ENCODE peak calls at places on chromosomes 6 and 20, in five cellular contexts. One of them, this sample, is unnamed.

GRCh38 chr20:51373713-51374481 is 168.6 kb downstream of the NFATC2 start:
- DNase-seq in adrenal gland: peak; percentile 30
- DNase-seq in IMR-90: no peak
- DNase-seq in HepG2: no peak
- DNase-seq in tibial nerve: no peak
- DNase-seq in this sample: no peak

GRCh38 chr6:170273191-170273590 is 17.7 kb downstream of the DLL1 start:
- DNase-seq in tibial nerve: no peak
- DNase-seq in HepG2: no peak
- DNase-seq in adrenal gland: no peak
- DNase-seq in IMR-90: no peak
- DNase-seq in this sample: no peak

GRCh38 chr6:128432394-128432793 is 88.0 kb downstream of the PTPRK start:
- DNase-seq in IMR-90: peak; percentile 74
- DNase-seq in tibial nerve: no peak
- DNase-seq in HepG2: no peak
- DNase-seq in adrenal gland: no peak
- DNase-seq in this sample: no peak

GRCh38 chr20:10228330-10228729 is 9.7 kb downstream of the SNAP25 start:
- DNase-seq in HepG2: peak; percentile 61
- DNase-seq in IMR-90: no peak
- DNase-seq in tibial nerve: no peak
- DNase-seq in adrenal gland: no peak
- DNase-seq in this sample: no peak

GRCh38 chr6:148064406-148065134 is 278.1 kb upstream of the SASH1 start:
- DNase-seq in adrenal gland: no peak
- DNase-seq in IMR-90: peak; percentile 27
- DNase-seq in HepG2: no peak
- DNase-seq in tibial nerve: no peak
- DNase-seq in this sample: no peak

GRCh38 chr6:36267731-36268477 is 2.0 kb upstream of the PNPLA1 start:
- DNase-seq in IMR-90: no peak
- DNase-seq in adrenal gland: no peak
- DNase-seq in tibial nerve: no peak
- DNase-seq in HepG2: no peak
- DNase-seq in this sample: no peak

GRCh38 chr6:138267971-138268895 is 49.9 kb upstream of the PBOV1 start:
- DNase-seq in tibial nerve: no peak
- DNase-seq in HepG2: peak; percentile 24
- DNase-seq in IMR-90: no peak
- DNase-seq in adrenal gland: no peak
- DNase-seq in this sample: no peak

GRCh38 chr6:132907915-132908314 is 93.5 kb downstream of the RPS12 start:
- DNase-seq in HepG2: no peak
- DNase-seq in adrenal gland: no peak
- DNase-seq in tibial nerve: no peak
- DNase-seq in IMR-90: peak; percentile 93
- DNase-seq in this sample: no peak

GRCh38 chr20:38873050-38873581 is 53.1 kb upstream of the FAM83D start:
- DNase-seq in adrenal gland: peak; percentile 6
- DNase-seq in tibial nerve: no peak
- DNase-seq in HepG2: no peak
- DNase-seq in IMR-90: no peak
- DNase-seq in this sample: no peak

GRCh38 chr6:158560787-158561246 is 926 bp downstream of the TMEM181 start:
- DNase-seq in HepG2: no peak
- DNase-seq in IMR-90: no peak
- DNase-seq in adrenal gland: peak; percentile 24
- DNase-seq in tibial nerve: no peak
- DNase-seq in this sample: peak; percentile 69

GRCh38 chr6:158559338-158559894 is 475 bp upstream of the TMEM181 start:
- DNase-seq in adrenal gland: no peak
- DNase-seq in tibial nerve: no peak
- DNase-seq in IMR-90: no peak
- DNase-seq in HepG2: no peak
- DNase-seq in this sample: no peak

GRCh38 chr6:158558415-158559306 is 1.2 kb upstream of the TMEM181 start:
- DNase-seq in IMR-90: no peak
- DNase-seq in tibial nerve: no peak
- DNase-seq in adrenal gland: no peak
- DNase-seq in HepG2: no peak
- DNase-seq in this sample: no peak

GRCh38 chr6:158561247-158561884 is 1.5 kb downstream of the TMEM181 start:
- DNase-seq in adrenal gland: no peak
- DNase-seq in tibial nerve: no peak
- DNase-seq in HepG2: no peak
- DNase-seq in IMR-90: no peak
- DNase-seq in this sample: no peak

GRCh38 chr6:158559895-158560786 is at the start of gene TMEM181:
- DNase-seq in tibial nerve: peak; percentile 58
- DNase-seq in adrenal gland: peak; percentile 85
- DNase-seq in IMR-90: peak; percentile 80
- DNase-seq in HepG2: peak; percentile 69
- DNase-seq in this sample: peak; percentile 93
- TF ChIP-seq POLR2A in tibial nerve: peak; percentile 64
- TF ChIP-seq POLR2A in adrenal gland: peak; percentile 68
- TF ChIP-seq POLR2A in IMR-90: peak; percentile 82
- TF ChIP-seq POLR2A in HepG2: peak; percentile 58
- TF ChIP-seq POLR2A in this sample: peak; percentile 77

DNA sequence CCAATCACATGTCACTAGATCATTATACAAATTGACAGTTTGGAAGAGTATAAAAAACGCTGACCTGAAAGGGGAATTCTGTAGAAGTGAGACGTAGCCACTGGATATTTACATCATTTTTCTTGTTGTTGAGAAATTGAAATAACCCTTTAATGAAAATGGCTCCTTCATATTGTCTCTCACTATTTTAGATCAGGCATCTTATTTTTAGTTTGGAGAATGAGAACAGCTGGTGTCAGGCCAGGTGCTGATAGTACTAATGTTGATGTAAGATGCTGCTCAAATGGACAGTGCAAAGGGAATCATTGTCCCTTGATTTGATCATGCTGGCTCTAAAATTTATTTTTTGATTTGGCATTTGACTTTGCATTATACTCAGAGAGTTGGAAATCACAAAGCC is 17.4 kb downstream of the NKAIN2 start:
- DNase-seq in adrenal gland: no peak
- DNase-seq in HepG2: no peak
- DNase-seq in tibial nerve: no peak
- DNase-seq in IMR-90: no peak
- DNase-seq in this sample: no peak
- H3K4me3 ChIP-seq in adrenal gland: no peak overlapping the region
- H3K4me3 ChIP-seq in HepG2: no peak overlapping the region
- H3K4me3 ChIP-seq in tibial nerve: no peak overlapping the region
- H3K4me3 ChIP-seq in IMR-90: no peak overlapping the region
- H3K4me3 ChIP-seq in this sample: no peak overlapping the region

DNA sequence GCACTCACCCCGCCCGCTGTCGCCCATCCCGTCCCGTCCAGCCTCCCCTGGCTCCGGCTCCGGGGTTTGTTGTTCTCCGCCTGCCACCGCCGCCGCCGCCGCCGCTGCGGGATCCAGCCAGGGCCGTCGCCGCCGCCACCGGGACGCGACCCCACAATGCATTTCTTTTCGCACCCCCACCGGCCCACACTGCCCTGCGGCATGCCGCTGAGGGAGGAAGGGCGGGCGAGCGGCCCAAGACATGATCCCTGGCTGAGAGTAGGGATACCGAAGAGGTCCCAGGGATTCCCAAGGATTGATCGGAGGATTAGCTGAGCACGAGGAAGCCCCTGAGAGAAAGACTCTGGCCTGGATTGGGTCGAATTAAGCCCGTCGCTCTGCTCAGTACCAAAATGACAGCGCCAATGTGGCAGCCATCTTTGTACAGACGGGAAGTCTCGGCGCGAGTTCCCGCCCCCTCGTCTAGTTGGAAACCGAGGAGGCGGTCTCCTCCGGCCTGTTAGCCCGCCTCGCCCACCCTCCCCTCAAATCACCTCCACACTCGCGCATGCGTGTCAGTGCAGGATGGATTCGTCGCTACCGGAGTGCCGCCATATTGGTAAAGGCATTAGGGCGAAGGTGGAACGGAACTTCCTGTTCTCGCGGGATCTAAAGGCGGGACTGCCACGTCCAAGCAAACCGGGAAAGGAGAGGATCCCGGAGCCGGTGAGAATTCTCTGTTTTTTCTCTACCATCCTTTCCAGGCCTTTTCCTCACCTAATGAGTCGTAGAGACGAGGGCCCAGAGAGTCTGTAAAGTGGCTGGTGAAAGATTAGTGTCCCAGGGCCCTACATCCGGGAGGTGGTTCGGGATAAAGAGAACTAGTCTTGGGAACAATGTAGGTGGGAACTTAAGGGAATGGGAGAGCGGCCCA is at the start of the genes RXRB and SLC39A7:
- DNase-seq in adrenal gland: peak; percentile 100
- DNase-seq in IMR-90: peak; percentile 99
- DNase-seq in HepG2: peak; percentile 100
- DNase-seq in tibial nerve: peak; percentile 99
- DNase-seq in this sample: peak; percentile 99
- TF ChIP-seq POLR2A in adrenal gland: peak; percentile 73
- TF ChIP-seq POLR2A in IMR-90: peak; percentile 92
- TF ChIP-seq POLR2A in HepG2: peak; percentile 90
- TF ChIP-seq POLR2A in tibial nerve: peak; percentile 60
- TF ChIP-seq POLR2A in this sample: peak; percentile 85

DNA sequence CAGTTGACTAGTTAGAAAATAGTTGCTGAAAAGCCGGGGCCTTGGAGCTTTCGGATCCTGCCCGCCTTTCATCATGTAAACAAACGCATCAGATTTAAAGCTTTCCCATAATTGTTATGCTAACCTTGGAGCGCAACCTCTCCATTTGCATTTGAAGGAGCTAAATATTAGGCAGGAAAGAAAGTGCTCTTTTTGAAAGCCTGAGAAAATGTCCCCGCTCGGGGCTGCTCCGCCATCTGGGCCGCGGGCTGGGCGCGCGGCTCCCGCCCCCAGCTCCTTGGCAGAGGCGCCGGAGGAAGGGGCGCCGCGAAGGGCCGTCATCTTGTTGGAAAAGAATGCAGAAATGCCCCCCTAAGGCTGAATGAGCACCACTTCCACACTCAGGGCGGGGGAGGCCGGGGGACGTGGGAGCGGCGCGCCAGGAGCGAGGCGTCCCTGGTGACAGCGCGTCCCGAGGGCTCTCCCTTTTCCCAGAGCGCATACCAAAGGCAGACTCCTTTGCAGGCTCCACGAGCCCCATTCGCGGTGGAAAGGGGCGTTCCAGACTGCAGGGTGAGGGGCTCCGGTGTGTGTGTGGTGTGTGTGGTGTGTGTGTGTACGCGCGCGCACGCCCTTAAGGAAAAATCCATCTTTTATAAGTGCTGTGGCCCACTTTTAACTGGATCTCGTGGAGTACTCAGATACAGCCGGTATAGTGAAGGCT is 145.6 kb upstream of the ID4 start:
- DNase-seq in HepG2: no peak
- DNase-seq in IMR-90: no peak
- DNase-seq in tibial nerve: no peak
- DNase-seq in adrenal gland: no peak
- DNase-seq in this sample: no peak
- H3K4me3 ChIP-seq in HepG2: no peak overlapping the region
- H3K4me3 ChIP-seq in IMR-90: peak overlapping the region; percentile 31
- H3K4me3 ChIP-seq in tibial nerve: peak overlapping the region; percentile 8
- H3K4me3 ChIP-seq in adrenal gland: no peak overlapping the region
- H3K4me3 ChIP-seq in this sample: no peak overlapping the region

DNA sequence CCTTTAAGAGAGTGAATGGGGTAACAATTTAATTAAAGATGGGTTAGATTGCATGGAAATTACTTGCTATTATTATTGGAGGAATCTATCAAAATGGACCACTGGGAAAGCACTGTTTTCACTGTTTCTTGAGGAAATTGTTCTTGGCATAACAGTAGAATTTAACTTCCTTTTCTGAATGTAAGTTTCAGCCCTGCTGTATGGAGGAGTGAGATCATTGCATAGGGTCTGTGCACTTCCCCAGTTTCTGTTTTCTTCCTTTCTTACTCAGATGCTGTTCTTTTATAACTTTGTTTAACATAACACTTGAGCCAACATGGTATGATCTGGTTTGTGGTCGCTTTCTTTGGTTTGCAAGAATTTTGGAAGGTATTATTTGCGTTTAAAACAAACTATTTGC is 373.8 kb downstream of the PLCB1 start:
- DNase-seq in IMR-90: peak; percentile 5
- DNase-seq in HepG2: no peak
- DNase-seq in tibial nerve: no peak
- DNase-seq in adrenal gland: no peak
- DNase-seq in this sample: peak; percentile 33
- TF ChIP-seq POLR2A in IMR-90: no peak
- TF ChIP-seq POLR2A in HepG2: no peak
- TF ChIP-seq POLR2A in tibial nerve: no peak
- TF ChIP-seq POLR2A in adrenal gland: no peak
- TF ChIP-seq POLR2A in this sample: no peak

GRCh38 chr6:41055149-41055548 is 2.1 kb downstream of the APOBEC2 start:
- DNase-seq in adrenal gland: no peak
- DNase-seq in HepG2: no peak
- DNase-seq in IMR-90: peak; percentile 6
- DNase-seq in tibial nerve: no peak
- DNase-seq in this sample: no peak
- H3K4me3 ChIP-seq in adrenal gland: no peak overlapping the region
- H3K4me3 ChIP-seq in HepG2: no peak overlapping the region
- H3K4me3 ChIP-seq in IMR-90: no peak overlapping the region
- H3K4me3 ChIP-seq in tibial nerve: no peak overlapping the region
- H3K4me3 ChIP-seq in this sample: no peak overlapping the region

DNA sequence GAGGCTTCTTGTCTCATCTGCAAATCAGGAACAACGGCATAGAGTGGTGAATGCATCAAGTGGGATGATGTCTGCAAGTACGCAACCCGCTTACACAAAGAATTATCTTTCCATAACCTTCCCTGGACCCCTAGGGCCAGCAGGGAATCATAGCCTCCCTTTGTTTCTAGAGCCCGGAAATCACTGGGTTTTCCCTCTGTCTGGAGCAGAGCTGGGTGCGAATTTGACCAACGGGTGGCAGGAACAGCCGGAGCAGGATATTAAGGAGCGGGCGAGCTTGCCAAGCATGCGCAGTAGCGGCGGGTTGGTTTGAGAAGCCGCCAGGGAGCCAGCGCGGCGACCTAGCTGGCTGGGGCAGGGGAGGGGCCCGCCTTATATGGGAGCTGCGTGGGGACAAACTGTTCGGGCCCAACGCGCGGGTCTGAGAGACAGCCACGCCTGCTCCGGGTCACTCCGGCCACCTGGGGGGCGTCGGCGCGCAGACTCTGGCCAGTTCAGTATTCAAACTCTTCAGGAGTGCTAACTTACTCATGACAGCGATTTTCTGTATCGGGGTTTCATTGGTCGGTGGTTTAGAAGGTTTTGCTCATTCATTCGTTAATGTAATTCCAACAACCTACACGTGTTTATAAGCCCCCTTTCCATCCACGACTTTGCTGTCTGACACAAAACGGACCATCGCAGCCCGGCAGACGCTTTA is 1.6 kb upstream of the KIF16B start:
- DNase-seq in tibial nerve: peak; percentile 75
- DNase-seq in adrenal gland: peak; percentile 92
- DNase-seq in IMR-90: peak; percentile 68
- DNase-seq in HepG2: peak; percentile 94
- DNase-seq in this sample: peak; percentile 85
- TF ChIP-seq POLR2A in tibial nerve: no peak
- TF ChIP-seq POLR2A in adrenal gland: no peak
- TF ChIP-seq POLR2A in IMR-90: no peak
- TF ChIP-seq POLR2A in HepG2: no peak
- TF ChIP-seq POLR2A in this sample: no peak

DNA sequence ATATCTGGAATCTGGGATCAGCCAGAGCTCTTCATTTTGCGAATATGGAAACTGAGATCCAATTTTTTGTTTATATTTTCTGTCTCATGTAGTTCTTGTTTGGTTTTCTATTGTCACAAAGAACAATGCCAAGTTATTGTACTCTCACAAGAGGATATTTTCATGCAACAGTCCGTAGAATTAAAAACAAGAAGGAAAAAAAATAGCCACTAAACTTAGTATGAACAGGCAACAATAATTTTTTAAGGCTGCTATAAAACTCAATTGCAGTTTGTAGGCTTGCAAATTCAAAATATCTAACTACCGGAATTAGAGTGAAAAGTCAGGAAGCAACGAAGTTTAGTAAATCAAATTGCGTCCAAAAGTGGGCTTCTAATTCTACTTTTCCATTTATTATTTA is 1.2 kb downstream of the POPDC3 start:
- DNase-seq in IMR-90: no peak
- DNase-seq in adrenal gland: no peak
- DNase-seq in HepG2: no peak
- DNase-seq in tibial nerve: no peak
- DNase-seq in this sample: no peak
- H3K4me3 ChIP-seq in IMR-90: peak overlapping the region; percentile 63
- H3K4me3 ChIP-seq in adrenal gland: no peak overlapping the region
- H3K4me3 ChIP-seq in HepG2: no peak overlapping the region
- H3K4me3 ChIP-seq in tibial nerve: no peak overlapping the region
- H3K4me3 ChIP-seq in this sample: peak overlapping the region; percentile 62

This sample was measured in NB4.